ENCODE peak calls at places on chromosomes 1 and 21, in six cellular contexts. C is HL-60, I is K562, W is GM12878, Y is H1, K is SK-N-SH. U is an unnamed sample.

GRCh38 chr1:224058303-224058702 is 55.6 kb upstream of the FBXO28 start:
- DNase-seq in K (no peak), Y (no peak), W (no peak), I (no peak), C (no peak), U (no peak)

GRCh38 chr1:76425843-76426145 is 351.2 kb downstream of the ST6GALNAC3 start:
- DNase-seq in W (no peak), K (no peak), C (no peak), Y (no peak), I (no peak), U (no peak)

GRCh38 chr1:32886012-32886827 is at the start of gene HPCA:
- DNase-seq in W (no peak), C (no peak), Y (peak; percentile 99), I (peak; percentile 88), K (peak; percentile 76), U (peak; percentile 39)

GRCh38 chr1:51537568-51537967 is 18.5 kb upstream of the EPS15 start:
- DNase-seq in W (no peak), K (no peak), C (no peak), I (no peak), Y (no peak), U (no peak)

GRCh38 chr1:242569867-242570266 is 45.4 kb upstream of the PLD5 start:
- DNase-seq in Y (no peak), I (no peak), W (no peak), C (no peak), K (no peak), U (no peak)

GRCh38 chr1:119097380-119097779 is 43.1 kb downstream of the WARS2 start:
- DNase-seq in K (no peak), W (no peak), I (no peak), Y (no peak), C (no peak), U (no peak)

GRCh38 chr21:33024278-33025103 is 1.2 kb upstream of the OLIG2 start:
- DNase-seq in K (peak; percentile 26), I (no peak), Y (no peak), C (no peak), W (no peak), U (no peak)

GRCh38 chr1:24541711-24542346 is 14.1 kb upstream of the NCMAP start:
- DNase-seq in C (no peak), K (peak; percentile 46), I (peak; percentile 51), Y (peak; percentile 76), W (no peak), U (peak; percentile 25)

GRCh38 chr1:64519921-64520320 is 50.0 kb downstream of the CACHD1 start:
- DNase-seq in K (no peak), W (no peak), Y (no peak), I (no peak), C (no peak), U (no peak)

GRCh38 chr1:109910963-109911798 is 532 bp downstream of the CSF1 start:
- DNase-seq in C (no peak), I (no peak), K (no peak), Y (peak; percentile 67), W (no peak), U (no peak)

GRCh38 chr1:5108740-5109139 is 454.3 kb downstream of the AJAP1 start:
- DNase-seq in Y (no peak), W (no peak), I (no peak), C (no peak), K (no peak), U (no peak)

GRCh38 chr1:222234351-222234750 is 313.6 kb downstream of the HHIPL2 start:
- DNase-seq in W (no peak), I (no peak), Y (no peak), C (no peak), K (no peak), U (no peak)

GRCh38 chr1:19484338-19484792 is 974 bp downstream of the CAPZB start:
- DNase-seq in I (no peak), Y (no peak), W (no peak), K (no peak), C (no peak), U (no peak)

GRCh38 chr21:44529503-44530125 is 10.4 kb downstream of the KRTAP10-1 start:
- DNase-seq in I (no peak), K (no peak), Y (no peak), W (no peak), C (no peak), U (no peak)

GRCh38 chr1:211653329-211653728 is 22.1 kb downstream of the NEK2 start:
- DNase-seq in W (no peak), I (no peak), C (no peak), K (no peak), Y (no peak), U (no peak)

GRCh38 chr1:24725209-24725651 is 20.0 kb upstream of the CLIC4 start:
- DNase-seq in Y (peak; percentile 69), W (no peak), C (no peak), K (no peak), I (no peak), U (peak; percentile 80)

GRCh38 chr1:22412932-22413727 is 38.5 kb upstream of the ZBTB40 start:
- DNase-seq in C (no peak), Y (no peak), K (peak; percentile 78), W (no peak), I (no peak), U (no peak)

GRCh38 chr1:193042766-193043691 is 16.1 kb downstream of the UCHL5 start:
- DNase-seq in I (no peak), C (no peak), W (no peak), Y (no peak), K (no peak), U (no peak)

GRCh38 chr1:167360120-167360519 is 139.4 kb downstream of the POU2F1 start:
- DNase-seq in W (no peak), Y (no peak), C (no peak), I (no peak), K (no peak), U (no peak)

GRCh38 chr1:205286335-205286950 is 35.1 kb downstream of the NUAK2 start:
- DNase-seq in Y (no peak), K (no peak), W (peak; percentile 84), I (no peak), C (peak; percentile 65), U (no peak)

GRCh38 chr21:25188639-25189038 is 418.6 kb downstream of the MRPL39 start:
- DNase-seq in Y (no peak), C (no peak), W (peak; percentile 88), K (no peak), I (no peak), U (no peak)

GRCh38 chr1:62301726-62302390 is 17.4 kb downstream of the KANK4 start:
- DNase-seq in W (no peak), C (no peak), I (no peak), K (no peak), Y (no peak), U (no peak)

GRCh38 chr1:15966081-15966955 is 9.6 kb downstream of the ZBTB17 start:
- DNase-seq in Y (no peak), C (no peak), K (no peak), I (no peak), W (peak; percentile 94), U (peak; percentile 20)

GRCh38 chr1:171263915-171264314 is 15.6 kb downstream of the FMO1 start:
- DNase-seq in Y (no peak), C (no peak), I (no peak), W (no peak), K (no peak), U (no peak)

GRCh38 chr1:172588296-172589291 is 55.6 kb downstream of the SUCO start:
- DNase-seq in K (no peak), I (peak; percentile 74), C (no peak), W (no peak), Y (no peak), U (peak; percentile 15)
- TF ChIP-seq GABPA in K (peak; percentile 31), I (peak; percentile 50), C (no peak), W (peak; percentile 19), Y (no peak), U (no peak)

DNA sequence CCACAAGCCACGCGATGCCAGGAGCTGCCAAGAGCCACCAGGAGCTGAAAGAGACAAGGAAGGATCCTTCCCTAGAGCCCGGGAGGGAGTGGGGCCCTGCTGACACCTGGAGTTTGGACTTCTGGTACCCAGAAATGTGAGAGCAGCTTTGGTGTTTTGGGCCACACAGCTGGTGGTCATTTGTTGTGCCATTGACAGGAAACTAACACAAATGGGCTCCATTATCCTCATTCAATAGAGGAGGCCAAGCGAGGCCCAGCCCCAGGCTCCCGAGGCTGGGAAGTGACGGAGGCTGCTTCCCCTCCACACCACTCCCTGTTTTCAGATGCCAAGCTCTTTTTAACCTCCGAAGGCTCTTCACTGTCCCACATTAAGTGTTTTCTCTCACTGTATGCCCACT is 25.5 kb downstream of the DHRS3 start:
- DNase-seq in W (no peak), C (no peak), Y (no peak), I (no peak), K (no peak), U (no peak)
- TF ChIP-seq GABPA in W (no peak), C (no peak), Y (no peak), I (no peak), K (no peak), U (no peak)

DNA sequence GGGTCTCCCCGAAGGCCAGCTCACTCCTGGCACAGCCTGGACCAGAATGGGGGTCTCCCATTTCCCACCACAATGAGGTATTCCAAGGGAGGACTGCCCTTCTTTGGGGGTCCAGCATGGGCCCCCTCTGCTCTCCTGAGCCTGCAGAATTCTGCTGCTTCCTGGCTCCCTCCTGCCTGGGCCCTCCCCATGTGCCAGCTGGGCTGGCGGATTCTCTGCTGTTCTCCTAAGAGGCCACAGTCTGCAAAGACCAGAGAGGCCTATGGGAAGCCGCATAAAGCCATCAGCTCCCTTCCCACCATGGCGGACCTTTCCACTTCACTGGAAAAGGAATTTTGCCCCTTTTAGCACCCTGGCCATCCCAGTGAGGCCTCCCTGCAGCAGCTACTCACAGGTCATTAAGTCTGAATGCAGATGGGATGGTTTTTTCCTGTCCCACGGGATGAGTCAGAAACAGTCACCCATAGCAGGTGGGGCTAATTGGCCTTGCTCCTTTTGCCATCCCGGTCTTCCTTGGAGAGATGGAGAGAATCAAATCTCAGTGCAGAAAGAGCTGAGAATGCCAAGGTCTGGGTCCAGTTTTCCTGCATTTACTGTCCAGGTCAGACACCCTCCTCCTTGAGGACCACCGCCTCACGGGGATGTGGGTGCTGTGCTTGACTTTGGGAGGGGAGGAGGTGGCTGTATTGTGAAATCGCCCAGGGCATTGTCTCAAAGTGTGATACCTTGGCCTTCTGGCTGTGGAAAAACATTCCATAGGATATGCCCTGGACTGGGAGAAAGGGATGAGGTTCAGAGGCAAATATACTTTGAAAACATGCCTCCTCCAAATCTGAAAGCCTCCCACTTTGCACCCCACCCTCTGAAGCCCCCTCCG is 23.2 kb downstream of the MYBPH start:
- DNase-seq in C (no peak), W (no peak), I (no peak), K (no peak), Y (no peak), U (no peak)
- TF ChIP-seq GABPA in C (no peak), W (no peak), I (no peak), K (no peak), Y (no peak), U (no peak)

DNA sequence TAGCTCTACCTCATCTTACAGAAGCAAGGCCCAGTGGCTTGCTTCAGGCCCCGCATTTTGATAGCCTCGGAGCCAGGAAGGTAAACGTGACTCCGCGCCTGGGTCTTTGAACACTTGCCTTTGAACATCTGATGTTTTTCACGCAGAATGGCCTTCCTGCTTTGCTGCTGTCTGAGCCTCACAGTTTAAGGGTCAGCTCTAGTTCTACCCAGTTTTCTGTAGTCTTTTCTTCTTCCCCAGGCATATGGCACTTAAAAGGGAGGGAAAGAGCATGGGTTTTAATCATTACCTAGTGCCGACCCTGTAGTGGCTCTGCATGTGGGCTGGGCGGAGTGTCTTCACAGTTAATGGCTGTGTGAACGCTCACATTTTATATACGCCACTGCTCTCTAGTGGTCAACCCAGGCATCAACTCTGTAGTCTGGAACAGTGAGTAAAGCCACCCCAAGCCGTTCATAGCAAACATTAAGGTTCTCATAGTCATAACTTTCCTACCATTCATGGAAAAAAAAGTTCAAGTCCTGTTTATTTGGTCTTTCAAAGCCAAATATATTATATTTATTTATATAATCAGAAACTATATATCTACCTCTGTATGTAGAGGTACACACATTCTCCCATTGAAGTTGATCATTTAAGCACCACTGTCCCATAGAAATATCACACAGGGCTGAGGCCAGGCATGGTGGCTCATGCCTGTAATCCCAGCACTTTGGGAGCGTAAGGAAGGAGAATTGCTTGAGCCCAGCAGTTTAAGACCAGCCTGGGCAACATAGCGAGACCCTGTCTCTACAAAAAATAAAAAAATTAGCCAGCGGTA is 78.1 kb downstream of the IER5 start:
- DNase-seq in K (peak; percentile 78), I (peak; percentile 90), Y (peak; percentile 80), C (no peak), W (no peak), U (peak; percentile 77)
- TF ChIP-seq GABPA in K (no peak), I (no peak), Y (no peak), C (no peak), W (no peak), U (no peak)

U was measured in HepG2.